ENCODE peak calls at places on chromosome 17, in seven cellular contexts. C is NCI-H1436, I is Calu3, V is progenitor cell of endocrine pancreas, Q is AG09319, E is activated T-helper 1 cell treated with Interleukin-2 at 50 U/mL for 16 hours, S is GF-D8. L is an unnamed sample.

GRCh38 chr17:56593073-56593740 is at the start of gene NOG:
- DNase-seq in E (no peak), S (no peak), C (peak), I (peak), V (peak), Q (no peak), L (peak)

GRCh38 chr17:6671431-6671830 is 19.9 kb downstream of the C17orf100 start:
- DNase-seq in Q (no peak), C (no peak), S (no peak), V (no peak), I (no peak), E (no peak), L (no peak)

GRCh38 chr17:78322858-78323455 is 36.9 kb downstream of the SOCS3 start:
- DNase-seq in V (no peak), Q (no peak), C (no peak), S (no peak), E (no peak), I (no peak), L (no peak)

GRCh38 chr17:57385975-57386374 is 129.7 kb downstream of the MSI2 start:
- DNase-seq in S (no peak), C (no peak), Q (no peak), E (no peak), V (no peak), I (no peak), L (no peak)

GRCh38 chr17:66351053-66351452 is 48.6 kb downstream of the PRKCA start:
- DNase-seq in E (no peak), S (no peak), I (peak), V (no peak), Q (no peak), C (no peak), L (no peak)

GRCh38 chr17:82145550-82146165 is 47.6 kb upstream of the FASN start:
- DNase-seq in V (no peak), C (no peak), I (no peak), Q (no peak), S (no peak), E (no peak), L (no peak)

GRCh38 chr17:30299000-30299399 is 7.3 kb upstream of the BLMH start:
- DNase-seq in Q (no peak), E (no peak), C (no peak), V (no peak), I (no peak), S (no peak), L (no peak)

GRCh38 chr17:81520021-81520894 is 7.7 kb upstream of the ACTG1 start:
- DNase-seq in I (no peak), S (no peak), V (peak), E (no peak), Q (no peak), C (no peak), L (no peak)

GRCh38 chr17:7045492-7046126 is 1.7 kb upstream of the SLC16A11 start:
- DNase-seq in C (peak), V (no peak), I (peak), S (no peak), Q (peak), E (no peak), L (peak)

GRCh38 chr17:17648762-17649161 is 32.5 kb upstream of the RAI1 start:
- DNase-seq in E (no peak), Q (no peak), S (no peak), V (no peak), C (no peak), I (no peak), L (no peak)

GRCh38 chr17:54864636-54865420 is 35.8 kb upstream of the TOM1L1 start:
- DNase-seq in S (no peak), C (no peak), E (no peak), Q (no peak), V (no peak), I (no peak), L (no peak)

GRCh38 chr17:44932526-44933097 is 15.0 kb downstream of the KIF18B start:
- DNase-seq in S (no peak), V (no peak), C (no peak), I (no peak), Q (no peak), E (no peak), L (no peak)

GRCh38 chr17:70936724-70937123 is 767.4 kb downstream of the KCNJ2 start:
- DNase-seq in I (no peak), Q (no peak), C (no peak), S (no peak), V (no peak), E (no peak), L (no peak)

GRCh38 chr17:30554839-30555751 is 77.9 kb downstream of the GOSR1 start:
- DNase-seq in Q (no peak), C (peak), I (peak), E (no peak), S (no peak), V (no peak), L (peak)

GRCh38 chr17:57730026-57730701 is 14.9 kb downstream of the CCDC182 start:
- DNase-seq in Q (no peak), C (no peak), S (no peak), I (no peak), V (no peak), E (no peak), L (no peak)

GRCh38 chr17:82244413-82245140 is 15.7 kb downstream of the SLC16A3 start:
- DNase-seq in E (no peak), C (no peak), S (no peak), Q (no peak), I (peak), V (no peak), L (no peak)

GRCh38 chr17:74521701-74522201 is 9.5 kb downstream of the CD300LB start:
- DNase-seq in Q (no peak), C (no peak), E (no peak), V (no peak), I (no peak), S (peak), L (no peak)

GRCh38 chr17:34254146-34254545 is 939 bp upstream of the CCL2 start:
- DNase-seq in E (no peak), V (no peak), S (no peak), C (no peak), I (no peak), Q (peak), L (no peak)

GRCh38 chr17:48228720-48229119 is 121.2 kb downstream of the SNX11 start:
- DNase-seq in C (no peak), V (no peak), E (no peak), S (no peak), I (no peak), Q (no peak), L (no peak)

GRCh38 chr17:55783684-55784245 is 32.9 kb downstream of the PCTP start:
- DNase-seq in I (no peak), S (peak), C (no peak), V (no peak), E (no peak), Q (peak), L (no peak)

GRCh38 chr17:76997981-76998531 is 129.9 kb downstream of the MGAT5B start:
- DNase-seq in C (no peak), E (peak), I (no peak), Q (no peak), S (no peak), V (no peak), L (peak)

GRCh38 chr17:38415250-38416194 is 12.7 kb upstream of the ARHGAP23 start:
- DNase-seq in Q (peak), S (peak), V (no peak), C (peak), I (peak), E (no peak), L (no peak)

GRCh38 chr17:67247416-67247900 is 2.5 kb upstream of the HELZ start:
- DNase-seq in S (no peak), C (no peak), Q (no peak), V (no peak), I (no peak), E (no peak), L (no peak)

GRCh38 chr17:75908201-75908600 is 3.5 kb upstream of the MRPL38 start:
- DNase-seq in S (no peak), C (no peak), Q (no peak), E (no peak), V (no peak), I (no peak), L (no peak)

GRCh38 chr17:48026503-48027321 is 10.9 kb downstream of the COPZ2 start:
- DNase-seq in V (peak), Q (peak), E (peak), I (peak), S (peak), C (peak), L (peak)

GRCh38 chr17:61285483-61286320 is 113.9 kb upstream of the TBX2 start:
- DNase-seq in I (no peak), E (no peak), V (no peak), S (no peak), C (no peak), Q (no peak), L (no peak)

GRCh38 chr17:65349916-65350315 is 211.5 kb downstream of the AXIN2 start:
- DNase-seq in C (no peak), V (no peak), I (no peak), S (no peak), E (no peak), Q (no peak), L (no peak)

GRCh38 chr17:83149761-83150251 is 70.4 kb downstream of the METRNL start:
- DNase-seq in E (no peak), I (no peak), C (no peak), Q (no peak), S (no peak), V (no peak), L (no peak)

GRCh38 chr17:40525294-40525693 is 23.9 kb upstream of the TNS4 start:
- DNase-seq in E (no peak), C (no peak), I (no peak), Q (no peak), V (no peak), S (no peak), L (no peak)

GRCh38 chr17:82648761-82649474 is 674 bp upstream of the WDR45B start:
- DNase-seq in I (no peak), V (peak), C (peak), Q (no peak), S (no peak), E (no peak), L (no peak)

GRCh38 chr17:78924481-78925151 is 571 bp downstream of the TIMP2 start:
- DNase-seq in S (no peak), C (no peak), I (no peak), V (no peak), Q (no peak), E (no peak), L (no peak)

L was measured in GDM1.